ENCODE peak calls at places on chromosomes 6 and 20, in five cellular contexts. Y is ascending aorta; G is testis; E is CD8-positive, alpha-beta memory T cell; O is ovary. A is an unnamed sample.

GRCh38 chr20:32168184-32168910 is 39.2 kb downstream of the PLAGL2 start:
- DNase-seq in Y (no peak), G (no peak), E (no peak), O (no peak), A (peak; percentile 77)

GRCh38 chr6:46014511-46015118 is 1.0 kb downstream of the CLIC5 start:
- DNase-seq in Y (no peak), G (peak; percentile 18), E (peak; percentile 50), O (no peak), A (peak; percentile 63)

GRCh38 chr6:84456803-84457202 is 229.4 kb upstream of the CEP162 start:
- DNase-seq in Y (no peak), G (no peak), E (no peak), O (no peak), A (no peak)

GRCh38 chr6:44674226-44675155 is 287.0 kb downstream of the CDC5L start:
- DNase-seq in Y (no peak), G (no peak), E (no peak), O (no peak), A (no peak)

GRCh38 chr6:109351231-109352132 is 30.8 kb downstream of the CD164 start:
- DNase-seq in Y (no peak), G (peak; percentile 21), E (no peak), O (no peak), A (no peak)

GRCh38 chr6:135254471-135254870 is 73.4 kb downstream of the MYB start:
- DNase-seq in Y (no peak), G (no peak), E (no peak), O (no peak), A (no peak)

GRCh38 chr6:148874698-148875293 is 128.0 kb downstream of the UST start:
- DNase-seq in Y (no peak), G (no peak), E (no peak), O (no peak), A (peak; percentile 90)

GRCh38 chr6:33029297-33030184 is 20.1 kb upstream of the HLA-DOA start:
- DNase-seq in Y (no peak), G (peak; percentile 40), E (no peak), O (no peak), A (peak; percentile 52)

GRCh38 chr6:140956567-140957306 is 1176.0 kb upstream of the GJE1 start:
- DNase-seq in Y (no peak), G (no peak), E (no peak), O (no peak), A (no peak)

GRCh38 chr6:36430351-36430750 is 12.3 kb downstream of the PXT1 start:
- DNase-seq in Y (no peak), G (no peak), E (no peak), O (no peak), A (peak; percentile 60)

GRCh38 chr6:158040051-158040803 is 58.6 kb downstream of the SYNJ2 start:
- DNase-seq in Y (peak; percentile 83), G (no peak), E (no peak), O (peak; percentile 67), A (no peak)

GRCh38 chr6:13678255-13678983 is 33.2 kb downstream of the RANBP9 start:
- DNase-seq in Y (no peak), G (no peak), E (no peak), O (no peak), A (no peak)

GRCh38 chr6:69097948-69098347 is 462.9 kb downstream of the ADGRB3 start:
- DNase-seq in Y (no peak), G (no peak), E (no peak), O (no peak), A (no peak)

GRCh38 chr20:44768256-44768655 is 22.6 kb downstream of the KCNK15 start:
- DNase-seq in Y (no peak), G (no peak), E (no peak), O (no peak), A (no peak)
- H3K27me3 ChIP-seq in Y (no peaks in the 10 kb centered on the region), G (no peaks in the 10 kb centered on the region), E (no peaks in the 10 kb centered on the region), O (no peaks in the 10 kb centered on the region), A (no peaks in the 10 kb centered on the region)

DNA sequence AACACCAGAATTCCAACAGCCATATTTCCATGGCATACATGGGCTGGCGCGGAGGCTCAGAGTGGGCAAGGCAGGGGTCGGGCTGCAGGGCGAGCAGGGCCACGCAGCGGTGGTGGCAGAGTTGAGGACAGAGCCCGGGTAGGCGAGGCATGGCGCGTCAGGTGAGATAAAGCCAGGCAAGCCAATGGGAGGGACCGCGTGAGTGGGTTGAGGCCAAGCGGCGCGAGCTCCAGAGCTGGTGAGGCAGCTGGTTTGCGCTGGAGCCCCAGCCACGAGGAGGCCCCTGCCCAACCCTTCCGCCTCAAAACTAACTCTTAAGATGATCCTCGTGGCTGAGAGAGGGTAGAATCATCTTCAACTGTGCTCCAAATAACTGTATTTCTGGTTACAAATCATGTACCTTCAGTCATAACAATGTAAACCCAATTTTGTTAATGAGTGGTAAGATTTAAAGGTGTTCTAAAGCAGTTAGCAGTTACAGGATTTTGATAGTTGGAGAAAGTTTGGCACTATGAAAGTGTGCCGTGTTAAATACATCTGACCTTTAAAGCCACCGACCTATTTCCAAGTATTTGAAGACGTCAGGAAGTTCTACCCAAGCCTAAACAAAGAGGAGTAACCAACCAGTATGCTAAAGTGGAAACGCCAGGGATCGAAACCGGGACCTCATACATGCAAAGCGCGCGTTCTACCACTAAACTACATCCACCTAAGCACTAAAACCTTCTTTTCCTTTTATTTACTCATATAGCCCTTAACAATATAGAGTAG is 107.9 kb downstream of the GPX5 start:
- DNase-seq in Y (no peak), G (no peak), E (no peak), O (no peak), A (no peak)
- H3K27me3 ChIP-seq in Y (no peaks in the 10 kb centered on the region), G (no peaks in the 10 kb centered on the region), E (peaks cover 16% of the 10 kb centered on the region), O (no peaks in the 10 kb centered on the region), A (peaks cover 6% of the 10 kb centered on the region)

GRCh38 chr6:133855994-133856393 is 32.9 kb upstream of the TCF21 start:
- DNase-seq in Y (no peak), G (no peak), E (no peak), O (no peak), A (no peak)

GRCh38 chr6:133857696-133858095 is 31.2 kb upstream of the TCF21 start:
- DNase-seq in Y (no peak), G (no peak), E (no peak), O (no peak), A (no peak)

GRCh38 chr6:133855599-133855972 is 33.3 kb upstream of the TCF21 start:
- DNase-seq in Y (no peak), G (no peak), E (no peak), O (no peak), A (no peak)

GRCh38 chr6:133854633-133855598 is 34.0 kb upstream of the TCF21 start:
- DNase-seq in Y (no peak), G (no peak), E (no peak), O (no peak), A (no peak)

DNA sequence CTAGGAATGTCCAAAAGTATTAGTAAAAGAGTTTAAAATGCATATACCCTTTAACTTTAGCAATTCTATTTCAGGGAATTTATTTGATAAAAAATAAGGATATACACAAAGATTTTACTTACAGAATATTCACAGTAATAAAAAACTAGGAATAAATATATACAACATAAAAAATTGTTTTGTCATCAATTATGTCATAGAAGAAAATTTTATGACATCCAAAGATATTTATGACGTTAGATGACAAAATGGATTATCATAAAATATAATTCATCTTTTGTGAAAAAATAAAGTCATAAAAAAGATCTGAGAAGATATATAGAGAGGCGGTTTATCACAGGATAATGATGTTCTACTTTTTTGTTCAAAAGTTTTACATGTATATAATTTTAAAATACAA is 32.0 kb upstream of the TCF21 start:
- DNase-seq in Y (no peak), G (no peak), E (no peak), O (no peak), A (no peak)
- H3K27me3 ChIP-seq in Y (peaks cover 26% of the 10 kb centered on the region), G (no peaks in the 10 kb centered on the region), E (peaks cover 19% of the 10 kb centered on the region), O (no peaks in the 10 kb centered on the region), A (peaks cover 39% of the 10 kb centered on the region)

DNA sequence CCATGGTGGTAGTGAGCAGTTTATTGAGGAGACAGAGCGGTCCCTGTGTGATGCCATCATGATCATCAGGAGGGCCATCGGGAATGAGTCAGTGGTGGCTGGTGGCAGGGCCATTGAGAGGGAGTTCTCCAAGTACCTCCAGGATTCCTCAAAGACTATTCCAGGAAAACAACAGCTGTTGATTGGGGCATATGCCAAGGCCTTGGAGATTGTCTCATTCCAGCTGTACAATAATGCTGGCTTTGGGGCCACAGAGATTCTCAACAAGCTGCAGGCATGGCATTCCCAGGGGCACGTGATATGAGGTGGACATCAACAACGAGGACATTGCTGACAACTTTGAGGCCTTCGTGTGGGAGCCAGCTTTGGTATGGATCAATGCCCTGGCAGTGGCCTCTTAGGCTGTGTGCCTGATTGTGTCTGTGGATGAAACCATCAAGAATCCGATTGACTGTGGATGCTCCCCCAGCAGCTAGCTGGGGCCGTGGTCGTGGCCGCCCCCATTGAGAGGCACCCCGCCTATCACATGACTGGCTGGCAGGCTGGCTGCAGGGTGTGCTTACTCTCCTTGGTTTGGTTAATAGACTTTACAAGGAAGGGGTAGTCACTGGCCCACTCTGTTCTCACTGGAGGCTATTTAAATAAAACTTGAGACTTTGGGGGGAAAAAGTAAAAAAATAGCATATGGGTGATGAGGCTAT is 16.7 kb downstream of the RAET1E start:
- DNase-seq in Y (no peak), G (no peak), E (no peak), O (no peak), A (no peak)
- H3K27me3 ChIP-seq in Y (no peaks in the 10 kb centered on the region), G (no peaks in the 10 kb centered on the region), E (peaks cover 13% of the 10 kb centered on the region), O (no peaks in the 10 kb centered on the region), A (peaks cover 40% of the 10 kb centered on the region)

GRCh38 chr20:51077601-51078000 is 54.7 kb upstream of the KCNG1 start:
- DNase-seq in Y (no peak), G (no peak), E (no peak), O (no peak), A (no peak)

GRCh38 chr20:51076841-51077543 is 54.1 kb upstream of the KCNG1 start:
- DNase-seq in Y (no peak), G (no peak), E (no peak), O (no peak), A (no peak)

GRCh38 chr20:51082988-51083387 is 60.1 kb upstream of the KCNG1 start:
- DNase-seq in Y (no peak), G (no peak), E (no peak), O (no peak), A (no peak)

GRCh38 chr20:51083447-51083846 is 60.5 kb upstream of the KCNG1 start:
- DNase-seq in Y (no peak), G (no peak), E (no peak), O (no peak), A (no peak)

GRCh38 chr20:51079488-51079887 is 56.6 kb upstream of the KCNG1 start:
- DNase-seq in Y (no peak), G (no peak), E (no peak), O (no peak), A (no peak)
- H3K27me3 ChIP-seq in Y (no peaks in the 10 kb centered on the region), G (no peaks in the 10 kb centered on the region), E (peaks cover 4% of the 10 kb centered on the region), O (no peaks in the 10 kb centered on the region), A (no peaks in the 10 kb centered on the region)

GRCh38 chr6:10418862-10419748 is 4.2 kb upstream of the TFAP2A start:
- DNase-seq in Y (no peak), G (no peak), E (no peak), O (no peak), A (no peak)
- H3K27me3 ChIP-seq in Y (peaks cover 54% of the 10 kb centered on the region), G (no peaks in the 10 kb centered on the region), E (peaks cover 92% of the 10 kb centered on the region), O (peaks cover 15% of the 10 kb centered on the region), A (peaks cover 100% of the 10 kb centered on the region)

DNA sequence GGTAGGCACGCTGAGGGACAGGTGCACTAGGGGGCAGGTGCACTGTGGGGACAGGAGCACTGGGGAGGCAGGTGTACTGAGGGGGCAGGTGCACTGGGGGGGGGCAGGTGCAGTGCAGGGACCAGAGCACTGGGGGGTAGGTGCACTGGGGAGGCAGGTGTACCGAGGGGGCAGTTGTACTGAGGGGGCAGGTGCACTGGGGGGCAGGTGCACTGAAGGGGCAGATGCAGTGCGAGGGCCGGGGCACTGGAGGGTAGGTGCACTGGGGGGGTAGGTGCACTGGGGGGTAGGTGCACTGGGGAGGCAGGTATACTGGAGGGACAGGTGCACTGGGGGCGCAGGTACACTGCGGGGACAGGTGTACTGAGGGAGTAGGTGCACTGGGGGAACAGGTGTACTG is 39.5 kb downstream of the DAAM2 start:
- DNase-seq in Y (no peak), G (no peak), E (no peak), O (no peak), A (no peak)
- H3K27me3 ChIP-seq in Y (no peaks in the 10 kb centered on the region), G (no peaks in the 10 kb centered on the region), E (no peaks in the 10 kb centered on the region), O (no peaks in the 10 kb centered on the region), A (no peaks in the 10 kb centered on the region)

A was measured in cardiac muscle cell.